ENCODE peak calls at places on chromosome 5, in ten cellular contexts. P is neural progenitor cell, D is mammary epithelial cell, Z is SK-N-SH, Y is cardiac muscle cell, M is upper lobe of right lung, Q is psoas muscle, I is SJSA1, K is H1, S is heart left ventricle. F is an unnamed sample.

GRCh38 chr5:10424124-10424731 is 17.5 kb upstream of the ROPN1L start:
- DNase-seq in P (peak), D (no peak), Z (peak), Y (peak), M (no peak), Q (no peak), I (peak), K (no peak), S (peak), F (peak)

GRCh38 chr5:144191998-144192397 is 21.3 kb downstream of the KCTD16 start:
- DNase-seq in P (peak), D (peak), Z (no peak), Y (peak), M (no peak), Q (no peak), I (peak), K (no peak), S (no peak), F (no peak)

GRCh38 chr5:76271836-76272235 is 131.2 kb upstream of the IQGAP2 start:
- DNase-seq in P (no peak), D (no peak), Z (no peak), Y (no peak), M (no peak), Q (no peak), I (no peak), K (no peak), S (no peak), F (no peak)

GRCh38 chr5:112179290-112179689 is 239.8 kb downstream of the EPB41L4A start:
- DNase-seq in P (no peak), D (no peak), Z (no peak), Y (no peak), M (no peak), Q (no peak), I (no peak), K (no peak), S (no peak), F (no peak)

GRCh38 chr5:149656576-149657182 is 73.4 kb upstream of the PPARGC1B start:
- DNase-seq in P (peak), D (peak), Z (no peak), Y (peak), M (no peak), Q (peak), I (no peak), K (peak), S (no peak), F (peak)

GRCh38 chr5:31626156-31626555 is 12.8 kb upstream of the PDZD2 start:
- DNase-seq in P (no peak), D (no peak), Z (peak), Y (no peak), M (no peak), Q (no peak), I (no peak), K (no peak), S (peak), F (no peak)

GRCh38 chr5:31794009-31794408 is 155.1 kb downstream of the PDZD2 start:
- DNase-seq in P (no peak), D (no peak), Z (no peak), Y (no peak), M (no peak), Q (no peak), I (no peak), K (no peak), S (no peak), F (no peak)

GRCh38 chr5:120778491-120779293 is 314.6 kb downstream of the PRR16 start:
- DNase-seq in P (no peak), D (peak), Z (no peak), Y (no peak), M (no peak), Q (no peak), I (peak), K (no peak), S (no peak), F (no peak)

GRCh38 chr5:16536246-16536645 is 70.6 kb upstream of the ZNF622 start:
- DNase-seq in P (no peak), D (peak), Z (no peak), Y (no peak), M (no peak), Q (no peak), I (peak), K (no peak), S (no peak), F (no peak)

GRCh38 chr5:149072376-149072775 is 9.5 kb upstream of the SH3TC2 start:
- DNase-seq in P (no peak), D (no peak), Z (no peak), Y (no peak), M (no peak), Q (no peak), I (no peak), K (no peak), S (no peak), F (no peak)

GRCh38 chr5:13945271-13945670 is 783 bp upstream of the DNAH5 start:
- DNase-seq in P (no peak), D (no peak), Z (no peak), Y (no peak), M (no peak), Q (no peak), I (no peak), K (no peak), S (no peak), F (no peak)

GRCh38 chr5:32597046-32597629 is 11.8 kb downstream of the SUB1 start:
- DNase-seq in P (no peak), D (no peak), Z (no peak), Y (no peak), M (no peak), Q (no peak), I (no peak), K (no peak), S (no peak), F (no peak)

GRCh38 chr5:3794611-3795010 is 199.0 kb downstream of the IRX1 start:
- DNase-seq in P (no peak), D (peak), Z (no peak), Y (no peak), M (no peak), Q (no peak), I (no peak), K (no peak), S (no peak), F (no peak)

GRCh38 chr5:15026506-15026905 is 154.9 kb upstream of the ANKH start:
- DNase-seq in P (no peak), D (no peak), Z (no peak), Y (no peak), M (no peak), Q (no peak), I (no peak), K (no peak), S (no peak), F (no peak)

GRCh38 chr5:176846335-176847140 is 36.2 kb downstream of the UNC5A start:
- DNase-seq in P (no peak), D (peak), Z (no peak), Y (no peak), M (no peak), Q (no peak), I (no peak), K (no peak), S (no peak), F (no peak)

GRCh38 chr5:77518304-77518703 is 26.2 kb upstream of the WDR41 start:
- DNase-seq in P (peak), D (no peak), Z (peak), Y (peak), M (no peak), Q (no peak), I (peak), K (no peak), S (no peak), F (no peak)

GRCh38 chr5:139847790-139848507 is 52.3 kb downstream of the PSD2 start:
- DNase-seq in P (peak), D (peak), Z (peak), Y (peak), M (peak), Q (peak), I (peak), K (peak), S (peak), F (no peak)

GRCh38 chr5:151186538-151186937 is 29.0 kb upstream of the ANXA6 start:
- DNase-seq in P (no peak), D (no peak), Z (no peak), Y (no peak), M (peak), Q (no peak), I (no peak), K (no peak), S (no peak), F (no peak)

GRCh38 chr5:134095887-134096589 is 18.4 kb upstream of the TCF7 start:
- DNase-seq in P (no peak), D (no peak), Z (no peak), Y (no peak), M (no peak), Q (no peak), I (no peak), K (no peak), S (no peak), F (no peak)

GRCh38 chr5:145553177-145553576 is 282.0 kb downstream of the PRELID2 start:
- DNase-seq in P (no peak), D (peak), Z (no peak), Y (no peak), M (no peak), Q (no peak), I (no peak), K (no peak), S (no peak), F (no peak)

GRCh38 chr5:67268233-67269011 is 71.8 kb upstream of the CD180 start:
- DNase-seq in P (peak), D (peak), Z (peak), Y (no peak), M (peak), Q (peak), I (peak), K (no peak), S (peak), F (no peak)

GRCh38 chr5:169374111-169374510 is 73.2 kb upstream of the SLIT3 start:
- DNase-seq in P (no peak), D (no peak), Z (no peak), Y (no peak), M (no peak), Q (no peak), I (no peak), K (no peak), S (no peak), F (no peak)

GRCh38 chr5:32523625-32524024 is 61.7 kb upstream of the SUB1 start:
- DNase-seq in P (no peak), D (no peak), Z (peak), Y (no peak), M (no peak), Q (no peak), I (no peak), K (no peak), S (no peak), F (no peak)

GRCh38 chr5:77640577-77641396 is 2.3 kb upstream of the OTP start:
- DNase-seq in P (peak), D (no peak), Z (peak), Y (no peak), M (no peak), Q (no peak), I (no peak), K (peak), S (no peak), F (no peak)

GRCh38 chr5:39494099-39494498 is 69.3 kb upstream of the DAB2 start:
- DNase-seq in P (no peak), D (no peak), Z (no peak), Y (no peak), M (no peak), Q (no peak), I (no peak), K (no peak), S (no peak), F (no peak)

GRCh38 chr5:59863777-59864176 is 29.7 kb downstream of the PDE4D start:
- DNase-seq in P (no peak), D (no peak), Z (no peak), Y (no peak), M (no peak), Q (no peak), I (no peak), K (no peak), S (no peak), F (no peak)

GRCh38 chr5:170145462-170145861 is 39.8 kb downstream of the FOXI1 start:
- DNase-seq in P (no peak), D (no peak), Z (no peak), Y (no peak), M (no peak), Q (no peak), I (no peak), K (peak), S (no peak), F (no peak)

GRCh38 chr5:40939753-40940152 is 30.5 kb downstream of the C7 start:
- DNase-seq in P (no peak), D (no peak), Z (no peak), Y (no peak), M (no peak), Q (no peak), I (no peak), K (no peak), S (no peak), F (no peak)

GRCh38 chr5:83000922-83001321 is 76.3 kb downstream of the TMEM167A start:
- DNase-seq in P (no peak), D (peak), Z (no peak), Y (no peak), M (no peak), Q (no peak), I (no peak), K (no peak), S (no peak), F (no peak)

GRCh38 chr5:96934695-96935555 is 955 bp upstream of the LNPEP start:
- DNase-seq in P (peak), D (peak), Z (peak), Y (peak), M (peak), Q (peak), I (peak), K (peak), S (peak), F (peak)

GRCh38 chr5:154923441-154924430 is 14.3 kb downstream of the GEMIN5 start:
- DNase-seq in P (no peak), D (peak), Z (no peak), Y (no peak), M (no peak), Q (no peak), I (no peak), K (no peak), S (no peak), F (no peak)

DNA sequence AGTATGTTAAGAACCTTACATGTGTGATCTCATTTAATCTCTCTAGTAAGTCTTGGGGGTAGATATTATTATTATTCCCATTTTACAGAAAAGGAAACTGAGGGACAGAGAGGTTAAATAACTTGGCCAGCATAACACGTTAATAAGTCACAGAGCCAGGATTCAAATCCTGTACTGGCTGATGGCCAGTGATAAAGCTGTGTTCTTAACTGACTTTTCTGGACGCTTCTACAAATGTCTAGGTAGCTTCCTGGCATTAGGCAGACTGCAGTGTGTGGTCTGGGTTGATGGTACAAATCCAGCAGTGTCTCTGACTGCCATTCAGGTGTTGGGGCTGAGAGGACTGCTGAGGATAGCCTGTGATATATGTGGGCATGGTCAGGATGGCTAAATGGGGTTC is 125.8 kb upstream of the CXCL14 start:
- DNase-seq in P (no peak), D (no peak), Z (no peak), Y (no peak), M (no peak), Q (no peak), I (no peak), K (no peak), S (no peak), F (no peak)
- H3K27ac ChIP-seq in P (no peak), D (peak), Z (no peak), Y (no peak), M (no peak), Q (no peak), I (no peak), K (no peak), S (no peak), F (no peak)

GRCh38 chr5:80191991-80192398 is 63.9 kb downstream of the SERINC5 start:
- DNase-seq in P (peak), D (no peak), Z (no peak), Y (peak), M (no peak), Q (peak), I (peak), K (no peak), S (peak), F (no peak)
- H3K4me3 ChIP-seq in P (peak), D (no peak), Z (no peak), Y (no peak), M (no peak), Q (peak), I (no peak), K (no peak), S (no peak), F (no peak)

DNA sequence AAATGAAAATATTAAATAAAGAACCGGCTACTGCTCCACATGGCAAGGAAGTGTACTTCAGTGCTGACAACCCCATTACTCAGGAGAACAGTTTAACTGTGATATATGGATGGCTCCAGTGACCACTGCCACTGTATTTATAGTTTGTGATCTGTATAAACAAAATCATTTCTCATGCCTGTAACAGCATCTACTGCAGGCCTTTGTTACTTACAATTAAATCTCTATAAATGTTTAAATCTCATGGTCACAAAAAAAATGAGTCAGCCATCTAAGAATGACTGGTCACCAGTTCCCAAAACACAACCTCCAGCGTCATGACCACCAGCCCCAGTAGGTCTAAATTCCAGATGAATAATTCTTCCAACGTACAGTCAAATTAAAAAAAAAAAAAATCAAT is 24.6 kb downstream of the SERINC5 start:
- DNase-seq in P (no peak), D (peak), Z (no peak), Y (no peak), M (no peak), Q (no peak), I (peak), K (no peak), S (no peak), F (no peak)
- H3K27ac ChIP-seq in P (no peak), D (no peak), Z (peak), Y (no peak), M (no peak), Q (no peak), I (peak), K (no peak), S (no peak), F (no peak)

GRCh38 chr5:100890514-100891008 is 12.5 kb downstream of the ST8SIA4 start:
- DNase-seq in P (no peak), D (no peak), Z (no peak), Y (no peak), M (no peak), Q (no peak), I (no peak), K (no peak), S (no peak), F (no peak)
- H3K4me3 ChIP-seq in P (no peak), D (no peak), Z (no peak), Y (no peak), M (peak), Q (peak), I (no peak), K (no peak), S (peak), F (no peak)

DNA sequence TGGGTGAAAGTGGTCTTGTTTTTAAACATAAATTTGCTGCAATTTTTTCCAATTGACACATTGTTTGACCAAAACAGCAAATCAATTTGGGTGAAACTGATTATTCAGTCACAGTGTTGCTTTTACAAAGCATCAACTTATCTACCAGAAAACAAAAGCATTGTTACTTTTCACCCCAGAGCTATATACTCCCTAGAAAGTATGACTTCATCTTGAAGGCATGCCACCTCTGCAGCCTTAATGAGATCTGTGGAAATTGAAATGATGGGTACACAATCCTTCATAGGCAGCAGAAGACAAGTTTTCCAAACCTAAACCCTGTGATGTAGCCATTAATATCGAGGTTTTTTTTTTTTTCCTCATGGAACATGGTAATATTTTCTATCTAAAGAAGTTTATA is 615.9 kb downstream of the CHSY3 start:
- DNase-seq in P (peak), D (peak), Z (no peak), Y (no peak), M (no peak), Q (no peak), I (peak), K (no peak), S (no peak), F (no peak)
- H3K27ac ChIP-seq in P (no peak), D (peak), Z (no peak), Y (no peak), M (no peak), Q (no peak), I (no peak), K (no peak), S (no peak), F (no peak)

GRCh38 chr5:181084631-181085195 is 44.6 kb downstream of the BTNL9 start:
- DNase-seq in P (no peak), D (no peak), Z (no peak), Y (no peak), M (no peak), Q (no peak), I (no peak), K (no peak), S (no peak), F (no peak)
- H3K4me3 ChIP-seq in P (no peak), D (no peak), Z (no peak), Y (no peak), M (no peak), Q (no peak), I (no peak), K (no peak), S (no peak), F (no peak)

F was measured in iPS DF 6.9.